ENCODE peak calls at places on chromosomes 7 and 10, in five cellular contexts. V is breast epithelium; N is CD8-positive, alpha-beta T cell; X is transverse colon; P is psoas muscle. G is an unnamed sample.
A peak's percentile ranks its signal among the peaks of the same experiment; 100 is the strongest.

GRCh38 chr7:98619450-98620321 is 2.6 kb downstream of the NPTX2 start:
- DNase-seq in V (no peak), N (no peak), X (no peak), P (no peak), G (no peak)

GRCh38 chr7:154638286-154638685 is 364.6 kb downstream of the PAXIP1 start:
- DNase-seq in V (no peak), N (no peak), X (no peak), P (no peak), G (no peak)

GRCh38 chr7:3204526-3204925 is 96.5 kb upstream of the SDK1 start:
- DNase-seq in V (no peak), N (peak; percentile 34), X (no peak), P (no peak), G (no peak)

GRCh38 chr7:36055207-36055606 is 97.8 kb upstream of the EEPD1 start:
- DNase-seq in V (no peak), N (no peak), X (no peak), P (no peak), G (no peak)

GRCh38 chr10:27822286-27822685 is 76.7 kb upstream of the MKX start:
- DNase-seq in V (no peak), N (no peak), X (no peak), P (no peak), G (no peak)

GRCh38 chr10:106424981-106425380 is 739.5 kb downstream of the SORCS1 start:
- DNase-seq in V (no peak), N (no peak), X (no peak), P (no peak), G (no peak)

GRCh38 chr10:20962165-20962564 is 65.1 kb upstream of the NEBL start:
- DNase-seq in V (no peak), N (no peak), X (no peak), P (no peak), G (no peak)

GRCh38 chr7:124566576-124566975 is 199.0 kb downstream of the GPR37 start:
- DNase-seq in V (peak; percentile 49), N (no peak), X (no peak), P (no peak), G (no peak)

GRCh38 chr7:95636140-95636539 is 39.8 kb upstream of the PDK4 start:
- DNase-seq in V (no peak), N (no peak), X (no peak), P (no peak), G (no peak)

GRCh38 chr10:104334965-104335650 is 3.2 kb downstream of the ITPRIP start:
- DNase-seq in V (peak; percentile 22), N (peak; percentile 49), X (no peak), P (no peak), G (no peak)

GRCh38 chr10:13560597-13560996 is 26.2 kb upstream of the PRPF18 start:
- DNase-seq in V (no peak), N (no peak), X (no peak), P (no peak), G (no peak)

GRCh38 chr7:151923097-151923876 is 33.0 kb upstream of the GALNTL5 start:
- DNase-seq in V (no peak), N (no peak), X (no peak), P (no peak), G (no peak)

GRCh38 chr10:69801094-69801433 is 642 bp upstream of the COL13A1 start:
- DNase-seq in V (no peak), N (peak; percentile 50), X (peak; percentile 55), P (peak; percentile 61), G (peak; percentile 10)

DNA sequence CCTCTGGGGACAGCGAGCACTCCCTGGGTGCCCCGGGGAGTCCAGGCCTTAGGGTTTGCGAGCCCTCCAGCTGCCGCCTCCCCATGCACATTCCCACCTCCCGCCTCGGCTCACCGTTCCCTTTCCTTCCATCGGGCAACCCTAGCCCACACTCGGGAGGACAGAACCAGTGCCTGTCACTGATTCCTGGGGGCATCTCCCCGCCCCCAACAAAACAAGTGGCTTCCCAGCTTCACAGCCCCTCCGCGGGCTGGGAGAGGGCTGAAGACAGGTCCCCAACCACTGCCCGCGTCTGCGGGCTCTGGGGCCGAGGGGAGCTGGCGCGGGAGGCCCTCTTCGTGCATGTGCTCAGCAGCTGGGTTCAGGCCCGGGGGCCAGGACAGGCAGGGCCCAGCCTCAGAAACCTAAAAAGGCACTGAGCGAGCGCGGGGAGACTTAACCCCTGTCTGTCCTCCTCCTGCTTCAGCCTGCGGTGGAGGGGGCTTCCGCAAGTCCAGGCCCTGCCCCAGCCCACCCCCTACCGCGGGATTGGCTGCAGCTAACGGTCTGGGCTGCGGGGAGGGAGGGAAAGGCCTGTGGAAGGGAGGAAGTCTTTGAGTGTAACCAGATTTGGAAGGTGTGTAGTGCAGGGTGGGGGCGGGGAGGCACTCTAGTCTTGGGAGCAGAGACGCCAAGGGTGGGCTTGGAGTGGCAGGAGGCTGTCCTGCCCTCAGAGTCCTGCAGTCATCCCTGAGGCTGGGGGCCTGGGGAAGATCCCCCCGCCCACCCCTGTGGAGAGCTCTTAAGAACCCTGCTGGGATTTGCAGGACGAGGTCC is 1.2 kb downstream of the FLNC start:
- DNase-seq in V (no peak), N (no peak), X (peak; percentile 46), P (peak; percentile 46), G (no peak)
- H3K4me3 ChIP-seq in V (peak overlapping the region; percentile 51), N (no peak overlapping the region), X (peak overlapping the region; percentile 82), P (peak overlapping the region; percentile 89), G (no peak overlapping the region)

DNA sequence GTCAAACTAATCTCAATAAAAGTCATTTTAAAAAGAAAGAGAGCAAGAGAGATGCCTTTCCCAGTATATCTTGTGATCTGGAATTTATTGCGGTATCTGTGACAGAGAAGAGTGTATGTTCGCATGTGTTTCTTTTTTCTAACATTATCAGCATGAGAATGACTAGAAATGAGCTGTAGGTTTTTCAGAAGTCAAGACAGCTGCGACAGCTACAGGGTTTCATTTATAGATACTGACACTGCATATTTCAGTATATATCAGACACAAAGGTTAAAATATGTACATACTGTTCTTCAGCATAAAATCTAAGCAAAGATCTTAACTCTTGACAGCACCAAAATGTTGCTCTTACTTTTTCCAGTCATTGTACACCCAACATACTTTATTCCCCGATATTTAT is 215.8 kb downstream of the JAZF1 start:
- DNase-seq in V (no peak), N (no peak), X (no peak), P (no peak), G (no peak)
- H3K4me1 ChIP-seq in V (no peaks in the 10 kb centered on the region), N (no peaks in the 10 kb centered on the region), X (no peaks in the 10 kb centered on the region), P (no peaks in the 10 kb centered on the region), G (no peaks in the 10 kb centered on the region)

GRCh38 chr7:121113288-121113687 is 124.8 kb downstream of the CPED1 start:
- DNase-seq in V (no peak), N (no peak), X (no peak), P (no peak), G (no peak)

GRCh38 chr7:121109145-121109544 is 120.6 kb downstream of the CPED1 start:
- DNase-seq in V (no peak), N (no peak), X (no peak), P (no peak), G (no peak)

GRCh38 chr7:121103579-121103978 is 115.1 kb downstream of the CPED1 start:
- DNase-seq in V (no peak), N (no peak), X (no peak), P (no peak), G (no peak)

GRCh38 chr7:121103091-121103490 is 114.6 kb downstream of the CPED1 start:
- DNase-seq in V (no peak), N (no peak), X (no peak), P (no peak), G (no peak)

GRCh38 chr7:121107923-121108498 is 119.5 kb downstream of the CPED1 start:
- DNase-seq in V (no peak), N (no peak), X (no peak), P (no peak), G (no peak)
- H3K4me3 ChIP-seq in V (no peak overlapping the region), N (no peak overlapping the region), X (no peak overlapping the region), P (no peak overlapping the region), G (no peak overlapping the region)

GRCh38 chr7:104981671-104982036 is 32.4 kb upstream of the KMT2E start:
- DNase-seq in V (no peak), N (no peak), X (no peak), P (no peak), G (no peak)

GRCh38 chr7:104982308-104982755 is 31.7 kb upstream of the KMT2E start:
- DNase-seq in V (no peak), N (no peak), X (no peak), P (no peak), G (no peak)

GRCh38 chr7:104984591-104985258 is 29.3 kb upstream of the KMT2E start:
- DNase-seq in V (no peak), N (no peak), X (no peak), P (no peak), G (no peak)

GRCh38 chr7:104983620-104984539 is 30.1 kb upstream of the KMT2E start:
- DNase-seq in V (peak; percentile 84), N (peak; percentile 88), X (peak; percentile 91), P (peak; percentile 90), G (peak; percentile 85)

GRCh38 chr7:104982773-104983619 is 31.0 kb upstream of the KMT2E start:
- DNase-seq in V (no peak), N (no peak), X (no peak), P (no peak), G (no peak)
- H3K4me1 ChIP-seq in V (peaks cover 27% of the 10 kb centered on the region), N (peaks cover 40% of the 10 kb centered on the region), X (peaks cover 55% of the 10 kb centered on the region), P (peaks cover 50% of the 10 kb centered on the region), G (peaks cover 47% of the 10 kb centered on the region)